ENCODE peak calls at places on chromosomes 16 and 17, in seven cellular contexts. N is endodermal cell; A is PC-9; S is GM12864; V is K562; Y is AG04449; K is CD8-positive, alpha-beta T cell. O is an unnamed sample.

GRCh38 chr16:71882505-71883192 is 1.3 kb downstream of the ZNF821 start:
- DNase-seq in K (peak), N (peak), A (peak), V (peak), S (peak), Y (no peak), O (peak)

GRCh38 chr16:11759163-11759834 is 16.6 kb upstream of the TXNDC11 start:
- DNase-seq in Y (no peak), S (no peak), K (no peak), N (no peak), V (no peak), A (no peak), O (no peak)

GRCh38 chr16:4309833-4310266 is 6.0 kb upstream of the GLIS2 start:
- DNase-seq in V (no peak), N (peak), K (peak), S (peak), A (peak), Y (no peak), O (no peak)

GRCh38 chr16:66457888-66458287 is 30.8 kb downstream of the BEAN1 start:
- DNase-seq in N (peak), V (no peak), A (peak), K (no peak), S (no peak), Y (no peak), O (no peak)

GRCh38 chr16:81210807-81211206 is 27.7 kb upstream of the BCO1 start:
- DNase-seq in A (no peak), K (no peak), Y (no peak), S (no peak), V (no peak), N (no peak), O (no peak)

GRCh38 chr17:10155334-10156081 is 42.9 kb downstream of the GAS7 start:
- DNase-seq in S (no peak), Y (no peak), V (no peak), N (no peak), K (no peak), A (no peak), O (no peak)

GRCh38 chr17:67830440-67830839 is 5.1 kb downstream of the BPTF start:
- DNase-seq in K (no peak), A (no peak), N (peak), Y (no peak), V (no peak), S (no peak), O (no peak)

GRCh38 chr17:19409509-19409908 is 1.5 kb upstream of the RNF112 start:
- DNase-seq in A (peak), S (no peak), V (no peak), K (no peak), Y (no peak), N (no peak), O (peak)

GRCh38 chr17:10073026-10073425 is 125.4 kb downstream of the GAS7 start:
- DNase-seq in Y (no peak), N (no peak), K (no peak), A (no peak), V (no peak), S (no peak), O (no peak)

GRCh38 chr17:42129109-42129837 is 6.7 kb downstream of the HSPB9 start:
- DNase-seq in S (no peak), A (no peak), Y (no peak), N (no peak), K (no peak), V (no peak), O (no peak)

GRCh38 chr16:74652249-74652648 is 14.4 kb downstream of the RFWD3 start:
- DNase-seq in Y (no peak), N (no peak), S (no peak), K (no peak), A (no peak), V (no peak), O (no peak)

GRCh38 chr17:71631483-71631882 is 489.3 kb upstream of the SOX9 start:
- DNase-seq in S (no peak), Y (peak), V (no peak), N (no peak), A (peak), K (no peak), O (peak)

GRCh38 chr17:64390066-64390465 is 594 bp downstream of the PECAM1 start:
- DNase-seq in Y (no peak), V (no peak), N (no peak), K (no peak), A (no peak), S (no peak), O (no peak)
- H3K4me3 ChIP-seq in Y (no peak), V (no peak), N (no peak), K (peak), A (peak), S (no peak), O (no peak)

DNA sequence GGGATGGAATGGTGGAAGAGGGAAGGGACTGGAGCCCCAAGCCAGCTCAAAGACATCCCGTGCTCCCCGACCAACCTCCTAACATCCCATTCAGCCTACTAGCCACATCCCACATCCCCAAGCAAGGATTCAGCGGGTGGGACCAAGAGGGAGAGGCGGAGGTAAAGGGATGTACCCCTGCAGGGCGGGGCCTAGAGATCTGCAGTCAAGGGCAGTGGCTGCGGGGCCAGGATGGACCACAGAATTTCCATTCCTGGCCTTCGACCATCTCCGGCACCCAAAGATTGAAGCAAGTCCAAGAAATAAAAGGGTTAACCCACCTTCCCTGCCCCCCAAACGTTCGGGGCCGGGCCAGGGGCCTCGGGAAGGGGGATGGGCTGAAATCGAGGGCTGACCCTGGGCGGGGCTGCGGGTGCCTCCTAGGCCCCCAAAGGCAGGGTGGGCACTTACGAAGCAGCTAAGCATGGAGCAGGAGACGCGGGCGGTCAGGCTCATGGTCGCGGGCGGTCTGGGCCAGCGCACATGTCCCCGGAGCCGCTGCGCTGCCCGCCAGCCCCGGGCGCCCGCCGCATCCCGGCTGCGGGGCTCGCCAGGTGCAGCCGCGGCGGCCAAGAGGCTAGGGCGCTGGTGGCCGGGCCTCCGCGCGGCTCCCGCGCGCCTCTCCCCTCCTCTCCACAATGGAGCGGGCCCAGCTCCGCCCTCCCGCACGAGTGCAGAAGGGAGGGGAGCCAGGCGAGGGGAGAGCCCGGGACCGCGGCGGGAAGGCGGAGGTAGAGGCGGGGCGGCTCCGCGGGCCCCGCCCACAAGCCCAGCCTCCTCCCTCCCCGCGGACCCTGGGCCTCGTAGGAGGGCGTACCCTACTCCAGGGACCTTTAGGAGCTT is at the start of gene MTMR4:
- DNase-seq in A (peak), V (peak), K (peak), S (peak), N (peak), Y (no peak), O (no peak)
- H3K4me3 ChIP-seq in A (peak), V (peak), K (peak), S (peak), N (peak), Y (peak), O (peak)

GRCh38 chr16:55508941-55509920 is at the start of gene LPCAT2:
- DNase-seq in S (no peak), K (no peak), Y (no peak), N (peak), A (peak), V (peak), O (no peak)

GRCh38 chr16:55510185-55510805 is 1.4 kb downstream of the LPCAT2 start:
- DNase-seq in N (no peak), Y (no peak), K (no peak), V (no peak), A (no peak), S (no peak), O (no peak)

GRCh38 chr16:55506708-55507107 is 2.2 kb upstream of the LPCAT2 start:
- DNase-seq in K (no peak), V (no peak), A (no peak), S (no peak), N (no peak), Y (no peak), O (no peak)

GRCh38 chr16:55506083-55506482 is 2.8 kb upstream of the LPCAT2 start:
- DNase-seq in K (no peak), S (no peak), N (peak), Y (no peak), A (no peak), V (no peak), O (no peak)

DNA sequence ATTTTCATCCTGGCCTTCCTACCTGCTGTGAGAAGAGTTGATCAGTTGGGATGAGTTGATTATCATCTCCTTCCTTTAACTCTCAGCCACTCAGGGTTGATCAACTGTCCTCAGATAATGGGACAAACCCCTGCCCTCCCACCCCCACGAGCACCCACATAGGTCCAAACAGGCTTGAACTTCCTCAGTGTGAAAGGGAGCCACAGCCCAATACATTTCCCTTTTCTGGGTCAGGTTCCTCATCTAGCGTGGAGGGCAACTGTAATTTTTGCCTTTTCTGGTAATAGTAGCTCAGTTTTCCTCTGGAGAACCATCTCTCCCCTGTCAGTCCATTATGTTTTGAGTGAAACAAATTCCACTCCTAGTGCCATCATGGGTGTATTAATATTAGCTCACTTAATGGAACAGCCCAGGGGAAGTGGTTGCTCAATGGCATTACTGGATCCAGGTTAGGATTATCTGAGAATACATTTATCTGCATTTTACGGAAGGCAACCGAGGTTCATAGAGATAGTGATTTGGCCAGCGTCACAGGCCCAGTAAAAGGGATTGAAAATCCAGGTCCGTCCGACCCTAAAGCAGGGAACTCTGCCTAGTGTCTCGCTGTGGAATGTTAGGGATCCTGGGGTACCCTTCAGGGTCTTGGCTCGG is 476 bp upstream of the LPCAT2 start:
- DNase-seq in S (no peak), A (no peak), N (peak), V (no peak), Y (no peak), K (no peak), O (no peak)
- H3K4me3 ChIP-seq in S (no peak), A (peak), N (no peak), V (peak), Y (peak), K (no peak), O (peak)

GRCh38 chr17:75633484-75634375 is 496 bp downstream of the SMIM5 start:
- DNase-seq in S (peak), Y (peak), V (peak), K (peak), A (peak), N (peak), O (peak)

GRCh38 chr17:75631353-75631752 is 1.9 kb upstream of the SMIM5 start:
- DNase-seq in V (no peak), S (no peak), Y (no peak), N (no peak), K (no peak), A (no peak), O (no peak)

GRCh38 chr17:75634376-75634740 is 1.1 kb downstream of the SMIM5 start:
- DNase-seq in N (no peak), S (no peak), V (no peak), Y (no peak), K (no peak), A (no peak), O (no peak)

GRCh38 chr17:75632428-75632827 is 806 bp upstream of the SMIM5 start:
- DNase-seq in S (no peak), Y (no peak), N (no peak), K (no peak), A (no peak), V (no peak), O (no peak)

DNA sequence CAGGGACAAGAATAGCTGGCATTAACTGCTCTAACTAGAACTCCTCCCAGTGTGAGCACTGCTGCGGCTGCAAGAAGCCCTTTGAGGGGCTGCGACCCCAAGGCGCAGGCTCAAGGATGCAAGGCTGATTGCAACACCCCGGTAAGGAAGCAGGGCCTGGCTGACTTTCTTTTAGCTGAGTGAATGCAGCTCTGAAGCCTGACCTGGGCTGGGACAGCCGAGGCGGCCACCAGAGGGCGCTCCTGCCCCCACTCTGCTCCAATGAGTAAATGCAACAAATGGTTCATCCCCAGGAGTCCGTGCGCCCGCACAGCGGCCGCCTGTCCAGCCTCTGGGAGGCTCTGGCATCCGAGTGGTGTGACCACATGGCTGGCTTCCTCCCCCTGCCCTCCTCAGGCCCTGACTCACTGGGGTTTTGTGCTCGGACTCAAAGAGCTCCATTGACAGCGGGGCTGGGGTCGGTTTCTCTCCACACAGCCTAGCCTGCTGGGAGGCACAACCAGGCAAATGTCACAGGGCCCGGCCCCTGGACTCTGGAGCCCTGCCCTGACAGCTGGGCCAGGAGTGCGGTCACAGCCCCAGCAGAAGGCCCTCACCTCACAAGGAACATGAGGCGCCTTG is at the start of gene SMIM5:
- DNase-seq in K (peak), N (peak), V (peak), A (peak), Y (peak), S (peak), O (peak)
- H3K4me3 ChIP-seq in K (no peak), N (no peak), V (no peak), A (no peak), Y (no peak), S (no peak), O (no peak)